ENCODE peak calls at places on chromosome 16, in seven cellular contexts. U is GM23338, S is mesothelial cell of epicardium, W is heart right ventricle, T is HFFc6, R is fibroblast of lung, C is uterus. J is an unnamed sample.

GRCh38 chr16:4387769-4388168 is 16.1 kb downstream of the VASN start:
- DNase-seq in U (no peak), W (no peak), S (no peak), R (no peak), T (no peak), C (no peak), J (no peak)

GRCh38 chr16:68800257-68800875 is 43.0 kb upstream of the TANGO6 start:
- DNase-seq in C (peak), R (peak), W (no peak), T (peak), S (peak), U (peak), J (peak)

GRCh38 chr16:75329933-75330332 is 78.5 kb upstream of the BCAR1 start:
- DNase-seq in T (no peak), U (no peak), S (no peak), C (no peak), W (no peak), R (no peak), J (no peak)

GRCh38 chr16:69171325-69172095 is 15.5 kb upstream of the SNTB2 start:
- DNase-seq in W (no peak), T (no peak), R (peak), U (peak), C (no peak), S (no peak), J (no peak)

GRCh38 chr16:83887564-83887963 is 11.4 kb upstream of the MLYCD start:
- DNase-seq in T (no peak), R (no peak), U (no peak), W (no peak), C (no peak), S (no peak), J (no peak)

GRCh38 chr16:19137201-19137601 is 23.4 kb downstream of the ITPRIPL2 start:
- DNase-seq in R (peak), W (no peak), U (no peak), C (no peak), S (no peak), T (no peak), J (no peak)

GRCh38 chr16:31876955-31877828 is 3.6 kb downstream of the ZNF267 start:
- DNase-seq in S (no peak), U (no peak), C (no peak), W (no peak), T (peak), R (peak), J (no peak)

GRCh38 chr16:64250866-64251265 is 871.0 kb downstream of the CDH11 start:
- DNase-seq in W (no peak), C (no peak), R (peak), T (peak), S (no peak), U (no peak), J (no peak)

GRCh38 chr16:72715267-72715666 is 332.7 kb downstream of the ZFHX3 start:
- DNase-seq in U (no peak), W (no peak), C (no peak), R (peak), S (no peak), T (no peak), J (no peak)

GRCh38 chr16:81518439-81518757 is 73.8 kb downstream of the CMIP start:
- DNase-seq in U (no peak), C (no peak), R (no peak), S (no peak), W (no peak), T (no peak), J (no peak)

GRCh38 chr16:89352091-89352681 is 134.7 kb downstream of the ZNF778 start:
- DNase-seq in U (no peak), C (no peak), T (no peak), R (no peak), W (no peak), S (no peak), J (no peak)

GRCh38 chr16:27230562-27230991 is 27.3 kb downstream of the KDM8 start:
- DNase-seq in S (no peak), R (no peak), T (no peak), W (no peak), C (no peak), U (peak), J (no peak)

GRCh38 chr16:72162105-72162680 is 9.8 kb downstream of the PMFBP1 start:
- DNase-seq in W (no peak), T (no peak), U (peak), R (no peak), C (no peak), S (no peak), J (no peak)

GRCh38 chr16:3865241-3865640 is 15.3 kb downstream of the CREBBP start:
- DNase-seq in W (no peak), R (no peak), S (no peak), C (no peak), U (no peak), T (no peak), J (no peak)

GRCh38 chr16:49594706-49595534 is 221.3 kb downstream of the C16orf78 start:
- DNase-seq in W (no peak), S (peak), C (no peak), T (no peak), U (no peak), R (no peak), J (no peak)

GRCh38 chr16:27385398-27385797 is 16.6 kb upstream of the IL21R start:
- DNase-seq in S (no peak), C (no peak), U (no peak), R (no peak), T (no peak), W (no peak), J (no peak)

GRCh38 chr16:78372302-78372701 is 272.8 kb downstream of the WWOX start:
- DNase-seq in U (peak), T (no peak), C (no peak), W (no peak), S (no peak), R (no peak), J (no peak)

GRCh38 chr16:58148099-58148498 is 18.9 kb upstream of the CFAP20 start:
- DNase-seq in W (no peak), T (no peak), R (no peak), S (no peak), U (no peak), C (no peak), J (no peak)

GRCh38 chr16:5510819-5511370 is 413.3 kb upstream of the EEF2KMT start:
- DNase-seq in T (no peak), C (no peak), W (no peak), R (no peak), S (no peak), U (no peak), J (no peak)

GRCh38 chr16:28042856-28043255 is 20.7 kb downstream of the GSG1L start:
- DNase-seq in W (no peak), S (no peak), R (peak), C (no peak), U (no peak), T (peak), J (no peak)

GRCh38 chr16:17331991-17332390 is 138.8 kb downstream of the XYLT1 start:
- DNase-seq in U (no peak), C (no peak), W (no peak), T (no peak), S (no peak), R (no peak), J (no peak)

GRCh38 chr16:27455700-27456099 is 53.7 kb downstream of the IL21R start:
- DNase-seq in T (no peak), R (no peak), U (no peak), W (no peak), S (no peak), C (no peak), J (no peak)

GRCh38 chr16:88977028-88977844 is at the start of gene CBFA2T3:
- DNase-seq in U (no peak), C (peak), W (peak), R (peak), S (no peak), T (no peak), J (peak)

GRCh38 chr16:24198807-24199533 is 57.2 kb upstream of the CACNG3 start:
- DNase-seq in R (peak), W (no peak), T (no peak), S (no peak), U (no peak), C (no peak), J (no peak)

GRCh38 chr16:75304521-75305363 is 53.3 kb upstream of the BCAR1 start:
- DNase-seq in C (peak), U (no peak), W (peak), T (peak), R (peak), S (no peak), J (no peak)

GRCh38 chr16:49649013-49649785 is 206.7 kb downstream of the ZNF423 start:
- DNase-seq in W (no peak), T (no peak), S (no peak), R (peak), C (no peak), U (no peak), J (no peak)

GRCh38 chr16:53129281-53130192 is 74.7 kb downstream of the CHD9 start:
- DNase-seq in S (no peak), R (peak), C (no peak), T (peak), U (peak), W (no peak), J (no peak)
- TF ChIP-seq CTCF in S (no peak), R (peak), C (no peak), T (no peak), U (no peak), W (no peak), J (no peak)

GRCh38 chr16:35823342-35823741 is 2363.9 kb downstream of the TP53TG3F start:
- DNase-seq in S (no peak), C (no peak), T (no peak), U (no peak), R (no peak), W (no peak), J (no peak)
- TF ChIP-seq CTCF in S (no peak), C (no peak), T (no peak), U (no peak), R (no peak), W (no peak), J (no peak)

GRCh38 chr16:20971420-20971819 is 70.8 kb downstream of the LYRM1 start:
- DNase-seq in C (no peak), U (no peak), S (no peak), R (no peak), T (no peak), W (no peak), J (no peak)
- TF ChIP-seq CTCF in C (no peak), U (no peak), S (no peak), R (no peak), T (no peak), W (no peak), J (no peak)

DNA sequence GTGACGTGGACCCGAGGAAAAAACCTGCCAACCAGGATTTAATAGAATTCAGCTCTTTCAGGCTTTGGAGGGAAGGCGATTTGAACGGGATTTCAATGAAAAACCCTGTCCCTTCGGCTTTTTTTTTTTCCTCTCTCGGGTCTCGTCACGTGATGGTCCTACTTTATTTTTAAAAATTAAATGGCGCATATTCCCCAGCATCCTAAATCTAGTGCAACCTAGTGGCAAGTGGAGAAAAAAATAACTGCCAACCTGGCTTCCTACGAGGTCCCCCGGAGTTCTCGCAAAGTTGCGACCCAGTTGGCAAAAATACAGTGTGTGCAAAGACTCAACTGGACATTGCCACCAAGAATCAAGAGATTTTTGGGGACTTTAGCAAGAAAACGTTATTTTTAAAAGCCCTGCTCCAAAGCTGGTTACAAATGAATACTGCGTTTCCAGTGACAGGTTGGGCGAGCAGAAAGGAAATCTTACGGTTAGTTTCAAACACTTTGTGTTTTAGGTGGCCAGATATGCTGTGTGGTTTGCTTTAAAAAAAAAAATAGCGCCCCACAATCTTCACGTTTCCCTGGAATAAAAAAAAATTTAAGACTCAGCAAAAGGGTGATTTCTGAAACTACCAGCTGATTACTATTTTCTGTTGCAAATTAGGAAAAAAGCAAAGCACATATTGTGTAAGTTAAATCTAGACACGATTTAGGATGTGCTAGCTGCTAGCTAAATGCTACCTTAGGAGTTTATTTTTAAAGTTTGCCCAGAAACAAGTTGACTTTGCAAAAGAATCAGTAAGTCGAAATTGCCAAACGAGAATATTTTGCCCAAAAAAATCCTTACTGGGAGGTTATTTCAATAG is 725 bp upstream of the MARF1 start:
- DNase-seq in T (peak), C (peak), W (no peak), U (peak), R (peak), S (peak), J (peak)
- TF ChIP-seq CTCF in T (peak), C (peak), W (peak), U (peak), R (peak), S (no peak), J (peak)

GRCh38 chr16:87383522-87384161 is at the start of gene FBXO31:
- DNase-seq in R (peak), T (peak), S (peak), C (peak), U (peak), W (peak), J (peak)
- TF ChIP-seq CTCF in R (no peak), T (peak), S (no peak), C (no peak), U (no peak), W (no peak), J (no peak)

GRCh38 chr16:86363057-86363490 is 147.3 kb upstream of the FOXF1 start:
- DNase-seq in U (no peak), S (no peak), W (no peak), C (no peak), R (peak), T (peak), J (no peak)
- TF ChIP-seq CTCF in U (no peak), S (no peak), W (no peak), C (no peak), R (no peak), T (no peak), J (no peak)